ENCODE peak calls at places on chromosomes 7 and 10, in eight cellular contexts. One of them, this sample, is unnamed.

GRCh38 chr7:154584352-154585252 is 418.3 kb downstream of the PAXIP1 start:
- DNase-seq in effector memory CD4-positive, alpha-beta T cell: no peak
- DNase-seq in aorta: no peak
- DNase-seq in K562: peak; percentile 62
- DNase-seq in ovary: no peak
- DNase-seq in heart right ventricle: no peak
- DNase-seq in CD4-positive, alpha-beta memory T cell: no peak
- DNase-seq in tibial nerve: no peak
- DNase-seq in this sample: no peak

GRCh38 chr7:120337308-120337907 is 64.4 kb downstream of the KCND2 start:
- DNase-seq in heart right ventricle: no peak
- DNase-seq in ovary: no peak
- DNase-seq in CD4-positive, alpha-beta memory T cell: no peak
- DNase-seq in K562: peak; percentile 21
- DNase-seq in aorta: no peak
- DNase-seq in tibial nerve: no peak
- DNase-seq in effector memory CD4-positive, alpha-beta T cell: no peak
- DNase-seq in this sample: no peak

GRCh38 chr7:31995134-31995533 is 75.1 kb downstream of the PDE1C start:
- DNase-seq in tibial nerve: no peak
- DNase-seq in CD4-positive, alpha-beta memory T cell: no peak
- DNase-seq in K562: no peak
- DNase-seq in ovary: no peak
- DNase-seq in heart right ventricle: no peak
- DNase-seq in effector memory CD4-positive, alpha-beta T cell: no peak
- DNase-seq in aorta: no peak
- DNase-seq in this sample: no peak

GRCh38 chr10:84181631-84182030 is 8.0 kb downstream of the GPR15LG start:
- DNase-seq in effector memory CD4-positive, alpha-beta T cell: no peak
- DNase-seq in tibial nerve: no peak
- DNase-seq in K562: no peak
- DNase-seq in aorta: no peak
- DNase-seq in CD4-positive, alpha-beta memory T cell: no peak
- DNase-seq in ovary: no peak
- DNase-seq in heart right ventricle: no peak
- DNase-seq in this sample: no peak

GRCh38 chr10:76618641-76619040 is 1019.0 kb downstream of the KCNMA1 start:
- DNase-seq in tibial nerve: no peak
- DNase-seq in K562: no peak
- DNase-seq in effector memory CD4-positive, alpha-beta T cell: no peak
- DNase-seq in aorta: no peak
- DNase-seq in heart right ventricle: no peak
- DNase-seq in ovary: no peak
- DNase-seq in CD4-positive, alpha-beta memory T cell: no peak
- DNase-seq in this sample: no peak

GRCh38 chr7:89133819-89134218 is 338.3 kb upstream of the TEX47 start:
- DNase-seq in heart right ventricle: no peak
- DNase-seq in ovary: no peak
- DNase-seq in tibial nerve: no peak
- DNase-seq in K562: no peak
- DNase-seq in CD4-positive, alpha-beta memory T cell: no peak
- DNase-seq in aorta: no peak
- DNase-seq in effector memory CD4-positive, alpha-beta T cell: no peak
- DNase-seq in this sample: no peak

GRCh38 chr7:72283309-72283708 is 128.8 kb downstream of the CALN1 start:
- DNase-seq in CD4-positive, alpha-beta memory T cell: no peak
- DNase-seq in effector memory CD4-positive, alpha-beta T cell: no peak
- DNase-seq in heart right ventricle: no peak
- DNase-seq in ovary: no peak
- DNase-seq in tibial nerve: no peak
- DNase-seq in K562: no peak
- DNase-seq in aorta: no peak
- DNase-seq in this sample: no peak

GRCh38 chr10:84204122-84204521 is 9.8 kb downstream of the CDHR1 start:
- DNase-seq in effector memory CD4-positive, alpha-beta T cell: no peak
- DNase-seq in ovary: no peak
- DNase-seq in heart right ventricle: no peak
- DNase-seq in aorta: no peak
- DNase-seq in K562: peak; percentile 70
- DNase-seq in CD4-positive, alpha-beta memory T cell: no peak
- DNase-seq in tibial nerve: no peak
- DNase-seq in this sample: no peak

GRCh38 chr7:746074-747061 is 19.3 kb upstream of the PRKAR1B start:
- DNase-seq in K562: no peak
- DNase-seq in effector memory CD4-positive, alpha-beta T cell: no peak
- DNase-seq in tibial nerve: no peak
- DNase-seq in aorta: peak; percentile 66
- DNase-seq in ovary: peak; percentile 15
- DNase-seq in heart right ventricle: no peak
- DNase-seq in CD4-positive, alpha-beta memory T cell: no peak
- DNase-seq in this sample: no peak

GRCh38 chr7:71846160-71846559 is 566.0 kb downstream of the CALN1 start:
- DNase-seq in CD4-positive, alpha-beta memory T cell: no peak
- DNase-seq in K562: no peak
- DNase-seq in ovary: no peak
- DNase-seq in heart right ventricle: no peak
- DNase-seq in aorta: no peak
- DNase-seq in effector memory CD4-positive, alpha-beta T cell: no peak
- DNase-seq in tibial nerve: no peak
- DNase-seq in this sample: no peak

GRCh38 chr10:130655313-130656186 is 519.4 kb downstream of the GLRX3 start:
- DNase-seq in ovary: no peak
- DNase-seq in effector memory CD4-positive, alpha-beta T cell: no peak
- DNase-seq in K562: peak; percentile 10
- DNase-seq in CD4-positive, alpha-beta memory T cell: no peak
- DNase-seq in tibial nerve: no peak
- DNase-seq in heart right ventricle: no peak
- DNase-seq in aorta: no peak
- DNase-seq in this sample: no peak

DNA sequence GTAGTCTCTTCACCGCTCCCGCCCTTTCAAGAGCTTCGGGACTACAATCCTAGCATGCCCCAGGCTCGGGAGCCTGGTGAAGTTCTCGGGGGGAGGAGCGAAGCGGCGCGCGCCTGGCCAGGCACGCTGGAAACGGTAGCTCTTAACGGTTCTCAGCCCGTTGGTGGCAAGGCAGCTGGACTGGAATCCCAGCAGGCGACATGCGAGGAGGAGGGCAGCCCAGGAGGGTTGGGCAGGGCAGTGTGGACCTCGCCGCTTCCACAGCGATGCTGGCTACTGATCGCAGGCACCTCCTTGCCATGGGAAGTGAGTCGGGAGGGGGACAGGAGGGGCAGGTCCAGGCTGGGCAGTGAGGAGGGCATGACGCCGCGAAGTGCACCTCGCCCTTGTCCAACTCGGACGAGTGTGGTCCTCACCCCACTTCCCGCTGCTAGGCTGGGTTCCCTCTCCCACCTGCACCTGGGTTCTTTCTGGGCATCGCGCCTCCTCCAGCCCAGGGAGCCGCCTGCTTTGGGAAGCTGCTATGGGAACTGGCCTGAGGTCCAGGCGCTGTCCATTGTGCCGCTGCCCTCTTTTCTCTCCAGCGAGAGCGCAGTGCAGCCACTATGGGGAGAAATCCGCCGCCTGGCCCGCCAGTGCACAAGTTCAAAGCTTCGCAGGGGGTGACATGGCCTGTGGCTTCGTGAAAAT is 367.8 kb upstream of the NUPR2 start:
- DNase-seq in CD4-positive, alpha-beta memory T cell: no peak
- DNase-seq in K562: no peak
- DNase-seq in heart right ventricle: no peak
- DNase-seq in tibial nerve: no peak
- DNase-seq in ovary: no peak
- DNase-seq in effector memory CD4-positive, alpha-beta T cell: no peak
- DNase-seq in aorta: no peak
- DNase-seq in this sample: no peak
- H3K9me3 ChIP-seq in CD4-positive, alpha-beta memory T cell: no peaks in the 10 kb centered on the region
- H3K9me3 ChIP-seq in K562: no peaks in the 10 kb centered on the region
- H3K9me3 ChIP-seq in heart right ventricle: peaks cover 68% of the 10 kb centered on the region
- H3K9me3 ChIP-seq in tibial nerve: no peaks in the 10 kb centered on the region
- H3K9me3 ChIP-seq in ovary: no peaks in the 10 kb centered on the region
- H3K9me3 ChIP-seq in effector memory CD4-positive, alpha-beta T cell: peaks cover 10% of the 10 kb centered on the region
- H3K9me3 ChIP-seq in aorta: peaks cover 19% of the 10 kb centered on the region
- H3K9me3 ChIP-seq in this sample: peaks cover 46% of the 10 kb centered on the region

DNA sequence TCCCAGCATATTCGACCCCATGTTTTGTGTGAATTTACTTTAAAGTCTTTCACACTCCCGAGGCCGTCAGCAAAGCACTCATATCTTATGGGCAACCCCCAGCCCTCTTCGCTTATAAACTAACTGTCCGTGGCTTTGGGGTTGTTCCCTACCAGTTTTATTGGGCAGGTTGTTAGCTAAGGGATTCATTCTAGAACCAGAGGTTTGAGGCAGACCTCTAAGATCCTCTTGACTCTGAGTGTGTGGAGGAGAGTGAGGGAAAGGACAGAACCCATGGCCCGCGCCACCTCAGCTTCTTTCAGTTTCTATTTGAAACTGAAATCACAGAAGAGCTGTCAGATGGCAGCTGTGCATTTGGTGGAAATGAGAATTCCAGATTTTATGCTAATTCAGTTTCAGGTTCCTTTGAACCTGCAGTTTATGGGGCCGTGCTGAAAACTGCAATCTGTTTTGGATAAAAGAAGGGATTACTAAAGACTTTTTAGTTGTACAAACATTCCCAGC is 450.0 kb upstream of the GALNT17 start:
- DNase-seq in K562: no peak
- DNase-seq in CD4-positive, alpha-beta memory T cell: no peak
- DNase-seq in effector memory CD4-positive, alpha-beta T cell: no peak
- DNase-seq in tibial nerve: no peak
- DNase-seq in aorta: no peak
- DNase-seq in ovary: no peak
- DNase-seq in heart right ventricle: no peak
- DNase-seq in this sample: no peak
- H3K4me3 ChIP-seq in K562: no peak overlapping the region
- H3K4me3 ChIP-seq in CD4-positive, alpha-beta memory T cell: no peak overlapping the region
- H3K4me3 ChIP-seq in effector memory CD4-positive, alpha-beta T cell: peak overlapping the region; percentile 51
- H3K4me3 ChIP-seq in tibial nerve: no peak overlapping the region
- H3K4me3 ChIP-seq in aorta: no peak overlapping the region
- H3K4me3 ChIP-seq in ovary: no peak overlapping the region
- H3K4me3 ChIP-seq in heart right ventricle: peak overlapping the region; percentile 34
- H3K4me3 ChIP-seq in this sample: no peak overlapping the region

DNA sequence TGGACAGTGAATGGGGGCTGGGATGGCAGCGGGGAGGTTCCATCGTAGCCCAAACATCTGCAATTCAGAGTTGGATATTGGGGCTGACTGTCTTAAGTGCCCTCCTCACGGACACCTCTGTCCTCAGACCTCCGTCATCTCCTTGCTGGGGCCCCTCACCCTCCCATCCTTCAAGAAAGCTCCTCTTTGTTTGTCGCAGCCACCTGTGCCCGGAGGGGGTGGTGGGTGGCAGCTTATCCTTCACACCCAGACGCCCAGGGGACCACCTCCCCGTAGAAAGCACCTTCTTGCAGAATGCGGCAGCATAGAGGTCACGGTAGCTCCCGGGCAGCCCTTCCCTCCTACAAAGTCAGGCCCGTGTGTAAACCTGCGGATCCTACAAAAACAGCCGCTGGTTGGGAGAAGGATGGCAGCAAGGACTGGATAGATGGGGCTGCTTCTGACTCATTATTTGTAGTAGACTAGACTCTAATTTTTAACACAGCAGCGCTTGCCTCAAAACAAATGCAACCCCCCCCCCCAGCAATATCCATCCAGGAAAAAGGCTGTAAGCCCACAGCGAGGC is 1.3 kb upstream of the PTPRN2 start:
- DNase-seq in effector memory CD4-positive, alpha-beta T cell: no peak
- DNase-seq in CD4-positive, alpha-beta memory T cell: no peak
- DNase-seq in tibial nerve: no peak
- DNase-seq in ovary: no peak
- DNase-seq in heart right ventricle: no peak
- DNase-seq in aorta: no peak
- DNase-seq in K562: no peak
- DNase-seq in this sample: no peak
- H3K9me3 ChIP-seq in effector memory CD4-positive, alpha-beta T cell: no peaks in the 10 kb centered on the region
- H3K9me3 ChIP-seq in CD4-positive, alpha-beta memory T cell: no peaks in the 10 kb centered on the region
- H3K9me3 ChIP-seq in tibial nerve: no peaks in the 10 kb centered on the region
- H3K9me3 ChIP-seq in ovary: no peaks in the 10 kb centered on the region
- H3K9me3 ChIP-seq in heart right ventricle: no peaks in the 10 kb centered on the region
- H3K9me3 ChIP-seq in aorta: peaks cover 2% of the 10 kb centered on the region
- H3K9me3 ChIP-seq in K562: peaks cover 2% of the 10 kb centered on the region
- H3K9me3 ChIP-seq in this sample: peaks cover 5% of the 10 kb centered on the region

GRCh38 chr10:101136708-101137121 is 5.6 kb downstream of the TLX1 start:
- DNase-seq in K562: no peak
- DNase-seq in CD4-positive, alpha-beta memory T cell: no peak
- DNase-seq in aorta: no peak
- DNase-seq in tibial nerve: no peak
- DNase-seq in effector memory CD4-positive, alpha-beta T cell: no peak
- DNase-seq in ovary: no peak
- DNase-seq in heart right ventricle: no peak
- DNase-seq in this sample: no peak

GRCh38 chr10:101133489-101134298 is 2.6 kb downstream of the TLX1 start:
- DNase-seq in CD4-positive, alpha-beta memory T cell: no peak
- DNase-seq in ovary: no peak
- DNase-seq in effector memory CD4-positive, alpha-beta T cell: no peak
- DNase-seq in aorta: no peak
- DNase-seq in heart right ventricle: no peak
- DNase-seq in K562: no peak
- DNase-seq in tibial nerve: no peak
- DNase-seq in this sample: no peak

GRCh38 chr10:101136007-101136707 is 5.1 kb downstream of the TLX1 start:
- DNase-seq in CD4-positive, alpha-beta memory T cell: no peak
- DNase-seq in aorta: no peak
- DNase-seq in ovary: no peak
- DNase-seq in tibial nerve: no peak
- DNase-seq in heart right ventricle: no peak
- DNase-seq in K562: peak; percentile 29
- DNase-seq in effector memory CD4-positive, alpha-beta T cell: no peak
- DNase-seq in this sample: no peak

GRCh38 chr10:101134299-101135127 is 3.4 kb downstream of the TLX1 start:
- DNase-seq in heart right ventricle: no peak
- DNase-seq in CD4-positive, alpha-beta memory T cell: no peak
- DNase-seq in effector memory CD4-positive, alpha-beta T cell: no peak
- DNase-seq in aorta: no peak
- DNase-seq in tibial nerve: no peak
- DNase-seq in ovary: no peak
- DNase-seq in K562: no peak
- DNase-seq in this sample: no peak

DNA sequence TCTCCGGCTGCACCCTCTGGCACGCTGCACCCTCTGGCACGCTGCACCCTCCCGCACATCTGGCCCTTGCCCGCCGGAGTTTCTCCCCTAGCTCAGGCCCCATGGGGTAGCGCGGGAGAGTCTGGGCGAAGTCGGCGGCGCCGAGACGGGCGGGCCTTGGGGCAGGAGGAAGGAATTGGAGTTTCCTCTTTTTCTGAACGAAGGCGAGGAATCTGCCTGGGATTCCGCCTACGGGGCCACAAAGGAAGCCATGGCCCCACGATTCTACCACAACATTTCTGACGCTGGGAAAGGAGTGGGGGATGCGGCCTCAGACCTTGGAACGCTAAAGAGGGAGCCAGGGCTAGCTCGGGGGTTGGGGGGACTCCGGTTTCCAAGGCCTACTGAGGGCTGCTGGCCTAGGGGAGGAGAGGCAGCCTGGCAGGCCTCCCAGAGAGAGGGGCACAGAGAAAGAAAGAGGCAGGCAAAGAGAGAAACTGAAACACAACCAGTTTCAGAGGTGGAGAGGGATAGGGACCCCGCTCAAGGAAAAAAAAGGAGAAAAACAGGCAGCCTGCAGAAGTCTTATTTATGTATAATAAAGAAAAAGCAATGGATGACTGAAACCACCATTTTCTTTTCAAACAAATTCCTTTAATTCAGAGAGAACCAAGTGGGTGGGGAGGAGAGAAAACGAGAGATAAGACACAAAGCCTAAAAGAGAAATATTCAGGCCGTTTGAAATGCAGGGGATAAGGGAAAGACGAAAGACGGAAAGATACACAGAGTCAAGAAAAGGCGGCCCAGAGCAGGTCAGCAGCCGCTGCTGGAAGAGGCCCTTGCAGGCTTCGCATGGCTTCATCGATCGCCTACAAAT is 4.3 kb downstream of the TLX1 start:
- DNase-seq in ovary: no peak
- DNase-seq in heart right ventricle: no peak
- DNase-seq in aorta: no peak
- DNase-seq in tibial nerve: no peak
- DNase-seq in K562: no peak
- DNase-seq in effector memory CD4-positive, alpha-beta T cell: no peak
- DNase-seq in CD4-positive, alpha-beta memory T cell: no peak
- DNase-seq in this sample: no peak
- H3K4me3 ChIP-seq in ovary: no peak overlapping the region
- H3K4me3 ChIP-seq in heart right ventricle: peak overlapping the region; percentile 34
- H3K4me3 ChIP-seq in aorta: no peak overlapping the region
- H3K4me3 ChIP-seq in tibial nerve: peak overlapping the region; percentile 5
- H3K4me3 ChIP-seq in K562: no peak overlapping the region
- H3K4me3 ChIP-seq in effector memory CD4-positive, alpha-beta T cell: peak overlapping the region; percentile 30
- H3K4me3 ChIP-seq in CD4-positive, alpha-beta memory T cell: no peak overlapping the region
- H3K4me3 ChIP-seq in this sample: no peak overlapping the region